ENCODE peak calls at places on chromosome 2, in eight cellular contexts. P is cardiac muscle cell, E is HCT116, R is GM12865, A is mesothelial cell of epicardium, U is GM12878, M is IMR-90, T is astrocyte of the spinal cord. N is an unnamed sample.

GRCh38 chr2:70344195-70344594 is 42.3 kb upstream of the FAM136A start:
- DNase-seq in R (no peak), T (no peak), M (peak; percentile 9), E (no peak), U (no peak), A (no peak), P (no peak), N (no peak)

GRCh38 chr2:13093644-13094043 is 376.9 kb downstream of the TRIB2 start:
- DNase-seq in T (no peak), P (no peak), M (no peak), R (no peak), A (no peak), E (no peak), U (no peak), N (no peak)

GRCh38 chr2:229407170-229407569 is 136.1 kb upstream of the PID1 start:
- DNase-seq in R (no peak), P (no peak), M (peak; percentile 74), U (no peak), E (peak; percentile 86), A (no peak), T (peak; percentile 97), N (no peak)

GRCh38 chr2:29202819-29203495 is 87.7 kb downstream of the CLIP4 start:
- DNase-seq in T (no peak), U (no peak), P (no peak), E (no peak), A (no peak), R (no peak), M (no peak), N (no peak)

GRCh38 chr2:48356701-48357322 is 173.1 kb upstream of the STON1 start:
- DNase-seq in M (peak; percentile 73), R (peak; percentile 64), U (no peak), A (no peak), T (peak; percentile 77), E (no peak), P (no peak), N (no peak)

GRCh38 chr2:49002750-49003149 is 151.6 kb downstream of the FSHR start:
- DNase-seq in T (peak; percentile 69), M (peak; percentile 2), R (no peak), E (no peak), U (no peak), P (no peak), A (no peak), N (no peak)

GRCh38 chr2:119246884-119247843 is 23.5 kb downstream of the STEAP3 start:
- DNase-seq in P (no peak), R (no peak), T (no peak), E (no peak), A (no peak), U (no peak), M (no peak), N (no peak)

GRCh38 chr2:218805627-218806026 is 23.7 kb downstream of the CYP27A1 start:
- DNase-seq in T (peak; percentile 87), A (no peak), M (peak; percentile 80), U (peak; percentile 27), R (peak; percentile 58), P (no peak), E (no peak), N (no peak)

GRCh38 chr2:191217580-191217979 is 27.6 kb upstream of the MYO1B start:
- DNase-seq in R (no peak), T (peak; percentile 62), A (no peak), U (no peak), E (no peak), M (peak; percentile 76), P (no peak), N (no peak)

GRCh38 chr2:156340818-156341481 is 8.4 kb upstream of the NR4A2 start:
- DNase-seq in M (peak; percentile 55), R (peak; percentile 75), U (no peak), T (no peak), P (peak; percentile 23), A (no peak), E (no peak), N (peak; percentile 30)

GRCh38 chr2:238021327-238021726 is 39.5 kb upstream of the SCLY start:
- DNase-seq in R (no peak), E (no peak), P (no peak), A (no peak), U (no peak), M (peak; percentile 59), T (no peak), N (no peak)

GRCh38 chr2:72864500-72864899 is 22.7 kb upstream of the SPR start:
- DNase-seq in E (no peak), T (peak; percentile 62), U (no peak), A (no peak), R (peak; percentile 60), P (no peak), M (peak; percentile 82), N (peak; percentile 46)

GRCh38 chr2:94956797-94957391 is 68.6 kb upstream of the MAL start:
- DNase-seq in P (peak; percentile 0), R (peak; percentile 26), T (peak; percentile 7), E (peak; percentile 13), A (no peak), M (peak; percentile 15), U (no peak), N (no peak)

GRCh38 chr2:220504890-220505564 is 877.6 kb downstream of the SLC4A3 start:
- DNase-seq in M (peak; percentile 86), P (no peak), A (no peak), R (no peak), U (no peak), T (peak; percentile 52), E (no peak), N (no peak)

GRCh38 chr2:236507393-236508085 is 62.1 kb upstream of the ACKR3 start:
- DNase-seq in T (peak; percentile 30), U (no peak), E (no peak), P (peak; percentile 92), M (no peak), R (no peak), A (peak; percentile 87), N (peak; percentile 46)

GRCh38 chr2:11056614-11057013 is 98.7 kb upstream of the SLC66A3 start:
- DNase-seq in M (peak; percentile 94), A (no peak), T (peak; percentile 92), U (no peak), P (no peak), E (peak; percentile 87), R (no peak), N (no peak)

GRCh38 chr2:241872313-241872642 is 2.7 kb downstream of the RTP5 start:
- DNase-seq in M (no peak), R (no peak), E (no peak), U (no peak), T (no peak), A (no peak), P (no peak), N (no peak)

GRCh38 chr2:26572589-26572988 is 68.6 kb downstream of the CIB4 start:
- DNase-seq in A (no peak), R (no peak), U (no peak), M (no peak), P (no peak), T (no peak), E (no peak), N (no peak)

GRCh38 chr2:97997774-97998392 is 2.1 kb upstream of the TMEM131 start:
- DNase-seq in A (no peak), P (no peak), M (no peak), E (no peak), U (no peak), T (no peak), R (no peak), N (no peak)

GRCh38 chr2:190722061-190722759 is 73.3 kb downstream of the NAB1 start:
- DNase-seq in U (peak; percentile 79), E (no peak), R (peak; percentile 84), M (no peak), P (no peak), T (no peak), A (no peak), N (peak; percentile 68)

GRCh38 chr2:43458002-43458628 is 137.7 kb downstream of the THADA start:
- DNase-seq in R (no peak), M (peak; percentile 87), U (no peak), A (no peak), T (peak; percentile 59), E (no peak), P (no peak), N (no peak)

GRCh38 chr2:3784731-3785130 is 81.4 kb downstream of the DCDC2C start:
- DNase-seq in P (no peak), E (no peak), M (peak; percentile 78), U (no peak), R (no peak), A (no peak), T (peak; percentile 30), N (no peak)

GRCh38 chr2:235461763-235462414 is 32.0 kb upstream of the AGAP1 start:
- DNase-seq in T (no peak), E (no peak), A (no peak), M (no peak), U (no peak), P (no peak), R (no peak), N (no peak)

GRCh38 chr2:160042054-160042453 is 20.4 kb downstream of the PLA2R1 start:
- DNase-seq in R (no peak), A (no peak), T (no peak), M (no peak), E (no peak), U (no peak), P (no peak), N (no peak)

GRCh38 chr2:140654565-140654964 is 1476.3 kb downstream of the LRP1B start:
- DNase-seq in T (no peak), P (no peak), A (no peak), E (no peak), M (peak; percentile 30), R (no peak), U (no peak), N (no peak)

GRCh38 chr2:28160986-28161425 is 231.7 kb upstream of the FOSL2 start:
- DNase-seq in A (no peak), E (no peak), P (no peak), R (no peak), U (no peak), T (peak; percentile 80), M (peak; percentile 63), N (no peak)

GRCh38 chr2:237572021-237572741 is 5.8 kb downstream of the PRLH start:
- DNase-seq in R (peak; percentile 94), P (peak; percentile 94), E (peak; percentile 79), U (peak; percentile 34), M (peak; percentile 92), A (peak; percentile 96), T (peak; percentile 79), N (peak; percentile 78)

GRCh38 chr2:134917958-134918517 is 584 bp upstream of the CCNT2 start:
- DNase-seq in T (no peak), M (no peak), R (peak; percentile 96), E (no peak), P (no peak), A (peak; percentile 87), U (peak; percentile 80), N (peak; percentile 92)
- TF ChIP-seq CTCF in T (peak; percentile 49), M (peak; percentile 27), R (peak; percentile 17), E (no peak), P (peak; percentile 33), A (no peak), U (peak; percentile 4), N (no peak)

GRCh38 chr2:154533300-154533940 is 165.1 kb upstream of the KCNJ3 start:
- DNase-seq in U (no peak), E (no peak), M (no peak), A (no peak), P (no peak), T (no peak), R (no peak), N (no peak)
- TF ChIP-seq CTCF in U (no peak), E (no peak), M (no peak), A (no peak), P (no peak), T (no peak), R (no peak), N (no peak)

GRCh38 chr2:223760838-223761502 is 76.4 kb downstream of the AP1S3 start:
- DNase-seq in M (peak; percentile 89), P (no peak), R (peak; percentile 72), A (no peak), T (peak; percentile 88), U (peak; percentile 53), E (peak; percentile 96), N (peak; percentile 11)
- TF ChIP-seq CTCF in M (no peak), P (no peak), R (peak; percentile 38), A (no peak), T (peak; percentile 43), U (peak; percentile 30), E (peak; percentile 59), N (peak; percentile 38)

GRCh38 chr2:215553946-215554345 is 118.1 kb upstream of the FN1 start:
- DNase-seq in M (no peak), E (peak; percentile 2), R (peak; percentile 39), T (no peak), U (no peak), A (no peak), P (no peak), N (no peak)
- TF ChIP-seq CTCF in M (no peak), E (peak; percentile 44), R (peak; percentile 29), T (peak; percentile 14), U (peak; percentile 8), A (no peak), P (no peak), N (peak; percentile 58)